ENCODE peak calls at places on chromosomes 12 and 14, in five cellular contexts. Q, L, K, G and B are unnamed samples.

GRCh38 chr14:76710093-76711010 is 50.9 kb upstream of the VASH1 start:
- DNase-seq in L (peak; percentile 35), G (peak; percentile 57), K (no peak), Q (peak; percentile 46), B (no peak)

GRCh38 chr14:50542941-50543418 is 10.6 kb upstream of the MAP4K5 start:
- DNase-seq in Q (peak; percentile 30), L (peak; percentile 36), G (peak; percentile 51), K (no peak), B (no peak)

GRCh38 chr14:68451676-68452387 is 341.0 kb downstream of the ZFP36L1 start:
- DNase-seq in Q (no peak), G (no peak), L (peak; percentile 23), K (no peak), B (no peak)

GRCh38 chr12:1338483-1339177 is 255.8 kb downstream of the FBXL14 start:
- DNase-seq in L (no peak), K (no peak), Q (no peak), G (no peak), B (no peak)

GRCh38 chr12:94980577-94980976 is 22.9 kb downstream of the NDUFA12 start:
- DNase-seq in G (peak; percentile 48), K (no peak), Q (no peak), L (no peak), B (no peak)

GRCh38 chr12:96981053-96981452 is 74.0 kb downstream of the NEDD1 start:
- DNase-seq in K (no peak), Q (no peak), G (peak; percentile 55), L (no peak), B (no peak)

GRCh38 chr12:19387182-19387581 is 52.1 kb upstream of the AEBP2 start:
- DNase-seq in K (no peak), G (no peak), Q (no peak), L (no peak), B (no peak)

GRCh38 chr12:34289431-34290190 is 267.3 kb downstream of the ALG10 start:
- DNase-seq in G (no peak), K (no peak), L (no peak), Q (no peak), B (peak; percentile 13)

GRCh38 chr12:47942327-47943230 is 20.8 kb upstream of the TMEM106C start:
- DNase-seq in K (peak; percentile 38), G (no peak), L (no peak), Q (no peak), B (peak; percentile 87)

GRCh38 chr14:24130717-24131548 is 474 bp downstream of the FITM1 start:
- DNase-seq in L (no peak), K (no peak), G (no peak), Q (no peak), B (no peak)

GRCh38 chr12:120740871-120741270 is 15.2 kb downstream of the ACADS start:
- DNase-seq in L (no peak), K (no peak), G (no peak), Q (no peak), B (no peak)

GRCh38 chr12:51345681-51346080 is 798 bp downstream of the CELA1 start:
- DNase-seq in G (no peak), Q (no peak), K (no peak), L (no peak), B (no peak)

GRCh38 chr12:55060470-55060869 is 40.7 kb downstream of the NEUROD4 start:
- DNase-seq in L (peak; percentile 4), Q (no peak), G (no peak), K (no peak), B (peak; percentile 38)

GRCh38 chr12:94152292-94153083 is 4.1 kb downstream of the PLXNC1 start:
- DNase-seq in K (no peak), Q (no peak), L (no peak), G (peak; percentile 52), B (no peak)

GRCh38 chr14:33842299-33842698 is 108.6 kb downstream of the EGLN3 start:
- DNase-seq in L (no peak), Q (no peak), K (no peak), G (peak; percentile 17), B (no peak)

GRCh38 chr14:29937116-29937515 is 9.5 kb upstream of the PRKD1 start:
- DNase-seq in K (no peak), Q (no peak), G (no peak), L (no peak), B (no peak)

GRCh38 chr12:31369712-31370521 is 44.0 kb upstream of the SINHCAF start:
- DNase-seq in L (peak; percentile 82), Q (peak; percentile 32), K (no peak), G (peak; percentile 50), B (peak; percentile 76)

GRCh38 chr14:51711505-51711904 is 59.8 kb downstream of the FRMD6 start:
- DNase-seq in Q (no peak), G (no peak), K (no peak), L (no peak), B (no peak)

GRCh38 chr14:74062809-74063150 is 21.5 kb downstream of the ALDH6A1 start:
- DNase-seq in K (no peak), Q (no peak), G (peak; percentile 36), L (peak; percentile 57), B (no peak)

GRCh38 chr14:80535171-80535570 is 323.9 kb upstream of the DIO2 start:
- DNase-seq in G (no peak), Q (no peak), L (no peak), K (no peak), B (no peak)

GRCh38 chr12:88870000-88870737 is 289.9 kb upstream of the KITLG start:
- DNase-seq in Q (no peak), G (peak; percentile 33), L (no peak), K (no peak), B (no peak)

GRCh38 chr14:69154779-69155178 is 1.9 kb upstream of the DCAF5 start:
- DNase-seq in L (no peak), K (no peak), Q (no peak), G (peak; percentile 48), B (no peak)

GRCh38 chr12:1099158-1099557 is 108.1 kb downstream of the ERC1 start:
- DNase-seq in Q (no peak), G (no peak), K (no peak), L (no peak), B (no peak)

GRCh38 chr12:109685574-109686447 is 27.8 kb upstream of the FAM222A start:
- DNase-seq in L (no peak), K (no peak), G (no peak), Q (no peak), B (no peak)
- H2BK12ac ChIP-seq in L (no peak overlapping the region), K (no peak overlapping the region), G (no peak overlapping the region), Q (no peak overlapping the region), B (no peak overlapping the region)

DNA sequence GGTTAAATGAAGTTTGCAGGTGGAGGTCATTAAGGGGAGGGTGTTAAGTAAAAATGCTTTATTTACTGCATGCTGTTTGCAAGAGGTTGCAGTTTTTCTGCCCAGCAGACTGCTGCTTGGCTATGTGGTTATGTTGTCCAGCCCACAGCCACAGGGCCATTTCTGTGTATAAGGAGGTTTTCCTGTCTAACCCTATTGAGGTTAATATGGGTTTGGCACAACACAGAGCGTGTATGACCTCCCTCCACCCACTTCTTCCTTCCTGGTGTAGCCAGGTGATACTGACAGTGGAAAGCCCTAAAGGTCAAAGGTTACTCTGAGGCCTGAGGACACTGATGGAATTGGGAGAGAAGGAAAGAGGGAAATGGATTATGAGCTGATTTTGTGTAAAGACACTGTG is 253.7 kb upstream of the PWP1 start:
- DNase-seq in G (no peak), K (no peak), L (no peak), Q (no peak), B (no peak)
- H2BK12ac ChIP-seq in G (no peak overlapping the region), K (no peak overlapping the region), L (no peak overlapping the region), Q (no peak overlapping the region), B (no peak overlapping the region)

GRCh38 chr12:82682326-82682725 is 4.4 kb upstream of the TMTC2 start:
- DNase-seq in G (no peak), Q (no peak), K (no peak), L (no peak), B (no peak)
- H2BK12ac ChIP-seq in G (no peak overlapping the region), Q (no peak overlapping the region), K (no peak overlapping the region), L (no peak overlapping the region), B (no peak overlapping the region)

GRCh38 chr12:32505546-32505945 is 106.2 kb downstream of the FGD4 start:
- DNase-seq in L (no peak), G (no peak), Q (no peak), K (no peak), B (no peak)

GRCh38 chr12:32504626-32505025 is 105.3 kb downstream of the FGD4 start:
- DNase-seq in G (no peak), K (no peak), Q (no peak), L (peak; percentile 20), B (no peak)

GRCh38 chr12:32501835-32502333 is 102.5 kb downstream of the FGD4 start:
- DNase-seq in G (peak; percentile 83), K (peak; percentile 69), L (no peak), Q (peak; percentile 94), B (peak; percentile 94)

GRCh38 chr12:32505067-32505466 is 105.7 kb downstream of the FGD4 start:
- DNase-seq in K (no peak), Q (no peak), L (peak; percentile 3), G (no peak), B (no peak)

GRCh38 chr12:32502693-32503510 is 103.5 kb downstream of the FGD4 start:
- DNase-seq in Q (no peak), L (no peak), G (peak; percentile 53), K (no peak), B (no peak)
- H2BK12ac ChIP-seq in Q (no peak overlapping the region), L (no peak overlapping the region), G (no peak overlapping the region), K (no peak overlapping the region), B (no peak overlapping the region)

GRCh38 chr12:116650062-116650461 is 87.8 kb downstream of the SPRING1 start:
- DNase-seq in Q (no peak), G (peak; percentile 16), K (no peak), L (no peak), B (no peak)
- H2BK12ac ChIP-seq in Q (no peak overlapping the region), G (no peak overlapping the region), K (no peak overlapping the region), L (no peak overlapping the region), B (no peak overlapping the region)

GRCh38 chr12:5230151-5230550 is 186.5 kb downstream of the KCNA5 start:
- DNase-seq in G (peak; percentile 4), K (no peak), L (no peak), Q (no peak), B (no peak)
- H2BK12ac ChIP-seq in G (no peak overlapping the region), K (no peak overlapping the region), L (no peak overlapping the region), Q (no peak overlapping the region), B (no peak overlapping the region)

GRCh38 chr14:58978336-58978735 is 210.1 kb upstream of the DAAM1 start:
- DNase-seq in K (no peak), L (peak; percentile 90), G (peak; percentile 76), Q (no peak), B (no peak)
- H2BK12ac ChIP-seq in K (no peak overlapping the region), L (no peak overlapping the region), G (no peak overlapping the region), Q (no peak overlapping the region), B (no peak overlapping the region)

DNA sequence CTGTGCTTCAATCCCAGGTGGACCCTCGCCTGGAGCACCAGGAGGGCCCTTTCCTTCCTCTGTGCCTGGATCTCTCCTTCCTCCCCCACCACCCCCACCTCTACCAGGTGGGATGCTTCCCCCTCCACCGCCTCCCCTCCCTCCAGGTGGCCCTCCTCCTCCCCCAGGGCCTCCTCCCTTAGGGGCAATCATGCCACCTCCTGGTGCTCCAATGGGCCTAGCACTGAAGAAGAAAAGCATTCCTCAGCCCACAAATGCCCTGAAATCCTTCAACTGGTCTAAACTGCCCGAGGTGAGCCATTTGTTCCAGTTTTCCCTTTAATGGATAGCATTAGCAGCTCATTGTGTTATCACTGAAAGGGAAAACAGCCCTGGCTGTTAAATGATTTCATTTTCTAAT is 134.0 kb downstream of the GPR135 start:
- DNase-seq in Q (peak; percentile 23), K (peak; percentile 25), G (no peak), L (no peak), B (peak; percentile 66)
- H2BK12ac ChIP-seq in Q (no peak overlapping the region), K (no peak overlapping the region), G (peak overlapping the region; percentile 71), L (no peak overlapping the region), B (no peak overlapping the region)